ENCODE peak calls at places on chromosomes 6 and 20, in seven cellular contexts. G, X, K, Y, D, R and Q are unnamed samples.

GRCh38 chr20:62352402-62353288 is 14.5 kb downstream of the LAMA5 start:
- DNase-seq in G (peak), X (no peak), K (peak), Y (no peak), D (peak), R (no peak), Q (peak)

GRCh38 chr6:116847234-116847633 is 18.4 kb upstream of the GPRC6A start:
- DNase-seq in G (peak), X (no peak), K (peak), Y (peak), D (no peak), R (peak), Q (no peak)

GRCh38 chr20:13990465-13990864 is at the start of gene SEL1L2:
- DNase-seq in G (no peak), X (no peak), K (peak), Y (no peak), D (no peak), R (no peak), Q (no peak)

GRCh38 chr6:4698901-4699659 is 77.1 kb upstream of the CDYL start:
- DNase-seq in G (no peak), X (no peak), K (peak), Y (no peak), D (no peak), R (no peak), Q (no peak)

GRCh38 chr6:32685603-32686002 is 19.1 kb upstream of the HLA-DQB1 start:
- DNase-seq in G (no peak), X (no peak), K (no peak), Y (peak), D (no peak), R (no peak), Q (no peak)

GRCh38 chr6:68760941-68761676 is 126.0 kb downstream of the ADGRB3 start:
- DNase-seq in G (peak), X (no peak), K (peak), Y (no peak), D (no peak), R (no peak), Q (no peak)

GRCh38 chr6:129555206-129555832 is 154.7 kb downstream of the ARHGAP18 start:
- DNase-seq in G (no peak), X (no peak), K (no peak), Y (no peak), D (no peak), R (no peak), Q (no peak)

GRCh38 chr6:14274016-14274415 is 156.4 kb downstream of the CD83 start:
- DNase-seq in G (no peak), X (no peak), K (no peak), Y (no peak), D (no peak), R (no peak), Q (no peak)

GRCh38 chr20:51446656-51447055 is 95.9 kb downstream of the NFATC2 start:
- DNase-seq in G (no peak), X (no peak), K (no peak), Y (no peak), D (no peak), R (peak), Q (no peak)

GRCh38 chr6:121856296-121856695 is 420.9 kb downstream of the GJA1 start:
- DNase-seq in G (no peak), X (no peak), K (no peak), Y (no peak), D (no peak), R (no peak), Q (no peak)

GRCh38 chr6:107318100-107318736 is 141.1 kb downstream of the PDSS2 start:
- DNase-seq in G (peak), X (no peak), K (peak), Y (peak), D (peak), R (peak), Q (peak)

GRCh38 chr6:11500008-11500407 is 37.5 kb upstream of the TMEM170B start:
- DNase-seq in G (no peak), X (no peak), K (no peak), Y (no peak), D (no peak), R (no peak), Q (no peak)

GRCh38 chr20:63457737-63458136 is 14.7 kb downstream of the KCNQ2 start:
- DNase-seq in G (peak), X (no peak), K (peak), Y (no peak), D (no peak), R (no peak), Q (no peak)

GRCh38 chr6:235763-236360 is 56.4 kb upstream of the DUSP22 start:
- DNase-seq in G (no peak), X (no peak), K (no peak), Y (no peak), D (no peak), R (peak), Q (no peak)

GRCh38 chr20:4234128-4234527 is 218.8 kb upstream of the RNF24 start:
- DNase-seq in G (no peak), X (no peak), K (no peak), Y (no peak), D (peak), R (no peak), Q (peak)

GRCh38 chr20:44361021-44361420 is 5.5 kb downstream of the HNF4A start:
- DNase-seq in G (no peak), X (no peak), K (no peak), Y (no peak), D (no peak), R (no peak), Q (no peak)

GRCh38 chr6:46704562-46704961 is 16.9 kb downstream of the TDRD6 start:
- DNase-seq in G (no peak), X (no peak), K (no peak), Y (peak), D (no peak), R (peak), Q (no peak)

GRCh38 chr6:123321020-123321419 is 315.7 kb downstream of the TRDN start:
- DNase-seq in G (no peak), X (no peak), K (peak), Y (no peak), D (no peak), R (no peak), Q (no peak)

GRCh38 chr20:47922280-47922675 is 137.0 kb upstream of the SULF2 start:
- DNase-seq in G (no peak), X (no peak), K (no peak), Y (no peak), D (no peak), R (peak), Q (no peak)

GRCh38 chr6:21754891-21755290 is 161.3 kb downstream of the SOX4 start:
- DNase-seq in G (no peak), X (no peak), K (no peak), Y (no peak), D (no peak), R (no peak), Q (no peak)

GRCh38 chr20:51569815-51570741 is 27.6 kb upstream of the NFATC2 start:
- DNase-seq in G (no peak), X (no peak), K (no peak), Y (no peak), D (no peak), R (peak), Q (no peak)

GRCh38 chr20:5660346-5660745 is 89.9 kb upstream of the SHLD1 start:
- DNase-seq in G (no peak), X (no peak), K (no peak), Y (no peak), D (no peak), R (no peak), Q (no peak)

GRCh38 chr6:15551798-15552197 is 111.0 kb downstream of the DTNBP1 start:
- DNase-seq in G (peak), X (no peak), K (no peak), Y (no peak), D (no peak), R (no peak), Q (no peak)